ENCODE peak calls at places on chromosomes 1 and 21, in eight cellular contexts. R is BJ, S is body of pancreas, Q is HCT116, J is heart left ventricle, O is adrenal gland, Y is endodermal cell, A is transverse colon. C is an unnamed sample. For H3K27me3, the result is how much of the 10 kb centered on the place peaks cover.

GRCh38 chr1:156795787-156796186 is 20.9 kb downstream of the SH2D2A start:
- DNase-seq in R (no peak), S (no peak), Q (no peak), J (no peak), O (peak), Y (no peak), A (no peak), C (no peak)

GRCh38 chr1:9302745-9303524 is 10.2 kb downstream of the SPSB1 start:
- DNase-seq in R (peak), S (no peak), Q (peak), J (peak), O (peak), Y (no peak), A (no peak), C (peak)

GRCh38 chr1:41241748-41242644 is at the start of gene SCMH1:
- DNase-seq in R (no peak), S (peak), Q (no peak), J (peak), O (peak), Y (peak), A (peak), C (no peak)

GRCh38 chr1:223228931-223229528 is 86.0 kb upstream of the TLR5 start:
- DNase-seq in R (no peak), S (no peak), Q (no peak), J (no peak), O (no peak), Y (no peak), A (no peak), C (no peak)

GRCh38 chr21:40299441-40299840 is 432.2 kb downstream of the PCP4 start:
- DNase-seq in R (no peak), S (no peak), Q (no peak), J (no peak), O (no peak), Y (no peak), A (no peak), C (no peak)

GRCh38 chr1:234272656-234273312 is 100.5 kb upstream of the COA6 start:
- DNase-seq in R (no peak), S (peak), Q (no peak), J (no peak), O (no peak), Y (no peak), A (no peak), C (no peak)

GRCh38 chr1:108801101-108801500 is 54.6 kb downstream of the STXBP3 start:
- DNase-seq in R (no peak), S (no peak), Q (no peak), J (no peak), O (no peak), Y (no peak), A (no peak), C (no peak)

GRCh38 chr1:68644521-68644920 is 147.6 kb upstream of the DEPDC1 start:
- DNase-seq in R (no peak), S (no peak), Q (no peak), J (no peak), O (no peak), Y (no peak), A (no peak), C (peak)

GRCh38 chr1:234656981-234657651 is 47.1 kb upstream of the IRF2BP2 start:
- DNase-seq in R (peak), S (peak), Q (peak), J (no peak), O (peak), Y (no peak), A (peak), C (peak)

GRCh38 chr1:43314233-43314632 is 13.5 kb downstream of the TIE1 start:
- DNase-seq in R (no peak), S (no peak), Q (no peak), J (no peak), O (no peak), Y (no peak), A (no peak), C (no peak)

GRCh38 chr1:248622491-248623106 is 12.3 kb downstream of the OR2T11 start:
- DNase-seq in R (no peak), S (no peak), Q (peak), J (no peak), O (peak), Y (no peak), A (no peak), C (peak)

GRCh38 chr1:156689035-156689959 is 12.1 kb upstream of the NES start:
- DNase-seq in R (no peak), S (peak), Q (peak), J (peak), O (peak), Y (peak), A (peak), C (peak)

GRCh38 chr1:61254629-61255323 is 172.4 kb downstream of the NFIA start:
- DNase-seq in R (no peak), S (peak), Q (no peak), J (peak), O (peak), Y (no peak), A (no peak), C (peak)

GRCh38 chr1:160130939-160131338 is 15.4 kb downstream of the ATP1A2 start:
- DNase-seq in R (no peak), S (no peak), Q (no peak), J (no peak), O (no peak), Y (no peak), A (no peak), C (no peak)

GRCh38 chr21:24023936-24024335 is 1583.3 kb downstream of the MRPL39 start:
- DNase-seq in R (no peak), S (no peak), Q (no peak), J (no peak), O (no peak), Y (no peak), A (no peak), C (no peak)

GRCh38 chr1:94884101-94884875 is 42.6 kb downstream of the CNN3 start:
- DNase-seq in R (no peak), S (peak), Q (no peak), J (no peak), O (peak), Y (peak), A (no peak), C (peak)

GRCh38 chr1:94125551-94126514 is 4.9 kb upstream of the ABCA4 start:
- DNase-seq in R (no peak), S (no peak), Q (no peak), J (no peak), O (no peak), Y (peak), A (no peak), C (peak)

GRCh38 chr1:90356101-90356500 is 361.0 kb downstream of the BARHL2 start:
- DNase-seq in R (no peak), S (no peak), Q (no peak), J (no peak), O (no peak), Y (no peak), A (no peak), C (no peak)

GRCh38 chr1:25757151-25757845 is 42.7 kb upstream of the SELENON start:
- DNase-seq in R (no peak), S (no peak), Q (no peak), J (no peak), O (no peak), Y (no peak), A (no peak), C (no peak)

GRCh38 chr1:165965857-165966256 is 138.4 kb downstream of the UCK2 start:
- DNase-seq in R (no peak), S (no peak), Q (no peak), J (no peak), O (no peak), Y (no peak), A (no peak), C (no peak)

GRCh38 chr1:65042467-65042866 is 76.1 kb upstream of the JAK1 start:
- DNase-seq in R (no peak), S (no peak), Q (no peak), J (no peak), O (no peak), Y (no peak), A (no peak), C (no peak)

GRCh38 chr1:65048325-65048724 is 82.0 kb upstream of the JAK1 start:
- DNase-seq in R (no peak), S (no peak), Q (no peak), J (no peak), O (no peak), Y (no peak), A (no peak), C (no peak)

GRCh38 chr1:65041014-65041413 is 74.7 kb upstream of the JAK1 start:
- DNase-seq in R (no peak), S (no peak), Q (no peak), J (peak), O (no peak), Y (no peak), A (no peak), C (no peak)

GRCh38 chr1:65044411-65044810 is 78.1 kb upstream of the JAK1 start:
- DNase-seq in R (no peak), S (no peak), Q (no peak), J (no peak), O (no peak), Y (no peak), A (no peak), C (no peak)

GRCh38 chr1:65045022-65045786 is 78.9 kb upstream of the JAK1 start:
- DNase-seq in R (no peak), S (no peak), Q (no peak), J (no peak), O (no peak), Y (no peak), A (no peak), C (no peak)
- H3K4me3 ChIP-seq in R (no peak), S (no peak), Q (no peak), J (no peak), O (no peak), Y (no peak), A (no peak), C (no peak)

GRCh38 chr1:212326541-212326940 is 41.3 kb downstream of the PPP2R5A start:
- DNase-seq in R (no peak), S (no peak), Q (no peak), J (no peak), O (no peak), Y (no peak), A (no peak), C (no peak)

GRCh38 chr1:212328248-212328647 is 43.0 kb downstream of the PPP2R5A start:
- DNase-seq in R (no peak), S (no peak), Q (no peak), J (no peak), O (no peak), Y (no peak), A (no peak), C (no peak)

DNA sequence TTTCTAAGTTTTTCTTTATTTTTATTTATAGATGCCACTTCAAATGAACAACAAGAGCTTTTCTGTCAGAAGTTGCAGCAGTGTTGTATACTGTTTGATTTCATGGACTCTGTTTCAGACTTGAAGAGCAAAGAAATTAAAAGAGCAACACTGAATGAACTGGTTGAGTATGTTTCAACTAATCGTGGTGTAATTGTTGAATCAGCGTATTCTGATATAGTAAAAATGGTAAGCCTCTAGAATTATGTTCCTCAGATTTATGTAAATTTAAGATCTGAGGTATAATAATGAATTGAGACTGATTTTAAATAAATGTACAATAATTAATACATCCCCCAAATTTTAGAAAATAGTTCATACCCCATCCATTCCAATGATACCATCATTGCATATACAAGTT is 43.9 kb downstream of the PPP2R5A start:
- DNase-seq in R (no peak), S (no peak), Q (no peak), J (no peak), O (no peak), Y (no peak), A (no peak), C (no peak)
- TF ChIP-seq CTCF in R (no peak), S (no peak), Q (no peak), J (no peak), O (no peak), Y (no peak), A (no peak), C (no peak)

GRCh38 chr1:24589200-24589599 is 33.3 kb downstream of the NCMAP start:
- DNase-seq in R (no peak), S (no peak), Q (no peak), J (no peak), O (no peak), Y (no peak), A (no peak), C (no peak)
- H3K27me3 ChIP-seq in R (under half), S (under half), Q (under half), J (under half), O (under half), Y (under half), A (under half), C (under half)

DNA sequence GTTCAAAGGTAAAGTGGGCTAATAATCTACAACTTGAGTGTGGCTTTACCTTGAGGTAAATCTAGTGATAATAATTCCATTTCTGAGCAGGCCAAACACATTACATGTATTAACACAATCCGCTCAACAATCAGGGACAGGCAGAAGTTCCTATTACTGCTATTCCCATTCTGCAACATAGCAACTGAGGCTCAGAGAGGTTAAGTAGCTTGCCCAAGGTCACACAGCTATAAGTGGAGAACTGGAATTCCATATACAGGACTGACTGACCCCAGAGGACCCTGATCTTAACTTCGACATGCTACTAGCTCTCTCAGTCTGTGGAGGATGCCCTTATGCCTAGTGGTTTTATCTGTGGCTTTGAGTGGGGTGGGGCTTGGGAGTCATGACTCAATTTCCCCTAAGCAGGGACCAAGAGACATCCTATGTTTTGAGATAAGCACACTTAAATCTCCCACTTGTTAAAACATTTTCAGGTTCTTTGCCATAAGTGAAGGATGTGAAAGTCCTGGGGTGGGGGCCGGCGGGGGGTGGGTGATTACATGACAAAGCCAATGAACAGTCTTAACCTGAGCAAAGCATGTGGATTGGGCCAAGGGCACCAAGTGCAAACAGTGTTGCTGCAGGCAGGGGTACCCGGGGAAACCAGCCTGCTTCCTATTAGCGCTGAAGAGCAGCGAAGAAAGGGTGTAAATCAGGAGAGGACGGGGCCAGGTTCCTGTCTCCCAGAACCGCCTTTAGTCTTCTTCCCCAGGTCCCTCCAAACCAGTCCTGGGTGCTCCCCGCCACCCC is 109.9 kb downstream of the TRABD2B start:
- DNase-seq in R (no peak), S (no peak), Q (no peak), J (no peak), O (no peak), Y (peak), A (no peak), C (no peak)
- H3K4me3 ChIP-seq in R (no peak), S (no peak), Q (no peak), J (no peak), O (no peak), Y (no peak), A (no peak), C (no peak)

DNA sequence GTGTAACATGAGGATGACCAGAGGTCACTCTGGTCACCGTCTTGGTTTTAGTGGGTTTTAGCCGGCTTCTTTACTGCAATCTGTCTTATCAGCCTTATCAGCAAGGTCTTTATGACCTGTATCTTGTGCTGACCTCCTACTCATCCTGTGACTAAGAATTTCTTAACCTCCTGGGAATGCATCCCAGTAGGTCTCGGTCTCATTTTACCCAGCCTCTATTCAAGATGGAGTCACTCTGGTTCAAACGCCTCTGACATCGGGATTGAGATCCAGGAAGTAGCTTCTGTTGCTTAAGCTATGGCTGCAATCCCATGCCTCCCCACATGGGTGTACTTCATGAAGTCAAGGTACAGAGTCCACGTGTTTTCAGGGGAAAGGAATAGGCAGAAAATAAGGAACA is 19.9 kb downstream of the FMN2 start:
- DNase-seq in R (no peak), S (no peak), Q (no peak), J (no peak), O (peak), Y (peak), A (peak), C (no peak)
- TF ChIP-seq CTCF in R (peak), S (no peak), Q (no peak), J (no peak), O (no peak), Y (peak), A (peak), C (no peak)

GRCh38 chr1:19010503-19010902 is 54.0 kb upstream of the IFFO2 start:
- DNase-seq in R (no peak), S (peak), Q (no peak), J (no peak), O (no peak), Y (no peak), A (no peak), C (no peak)

GRCh38 chr1:19009126-19009881 is 52.8 kb upstream of the IFFO2 start:
- DNase-seq in R (no peak), S (no peak), Q (no peak), J (no peak), O (no peak), Y (no peak), A (no peak), C (no peak)

GRCh38 chr1:19009882-19010321 is 53.4 kb upstream of the IFFO2 start:
- DNase-seq in R (peak), S (peak), Q (peak), J (no peak), O (peak), Y (peak), A (no peak), C (peak)

GRCh38 chr1:19011832-19012231 is 55.4 kb upstream of the IFFO2 start:
- DNase-seq in R (no peak), S (no peak), Q (no peak), J (no peak), O (no peak), Y (peak), A (no peak), C (peak)

DNA sequence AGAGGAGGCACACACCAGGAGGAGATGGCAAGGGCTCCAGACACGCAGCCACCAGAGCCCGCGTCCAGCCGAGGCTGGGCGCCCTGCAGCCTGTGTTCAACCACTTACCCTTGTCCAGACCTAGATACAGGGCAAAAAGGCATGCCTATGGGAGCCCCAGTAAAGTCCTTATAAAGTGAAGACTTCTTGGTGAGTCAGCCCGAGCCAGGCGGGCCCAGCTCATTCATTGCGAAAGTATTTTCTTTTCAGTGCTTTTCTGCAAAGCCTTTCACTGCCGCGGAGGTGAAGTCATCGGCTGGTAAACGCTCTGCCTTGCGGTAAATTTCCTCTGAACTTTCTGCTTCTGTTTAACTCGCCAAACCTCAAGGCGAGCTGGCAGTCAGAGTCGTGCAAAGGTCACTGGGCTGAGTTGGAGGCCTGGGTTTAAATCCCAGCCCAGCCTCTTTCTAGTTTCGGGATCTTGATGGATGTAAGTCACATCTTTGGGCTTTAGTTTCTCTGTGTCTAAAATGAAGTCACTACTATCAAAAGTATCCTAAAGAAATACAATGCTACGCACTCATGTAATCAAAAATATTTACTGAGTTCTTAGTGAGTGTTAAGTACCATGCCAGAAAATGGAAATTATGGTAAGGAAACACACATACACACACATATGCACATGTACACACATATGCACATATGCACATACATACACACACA is 54.7 kb upstream of the IFFO2 start:
- DNase-seq in R (peak), S (peak), Q (peak), J (no peak), O (peak), Y (peak), A (peak), C (peak)
- H3K27me3 ChIP-seq in R (under half), S (under half), Q (under half), J (under half), O (under half), Y (under half), A (under half), C (under half)

DNA sequence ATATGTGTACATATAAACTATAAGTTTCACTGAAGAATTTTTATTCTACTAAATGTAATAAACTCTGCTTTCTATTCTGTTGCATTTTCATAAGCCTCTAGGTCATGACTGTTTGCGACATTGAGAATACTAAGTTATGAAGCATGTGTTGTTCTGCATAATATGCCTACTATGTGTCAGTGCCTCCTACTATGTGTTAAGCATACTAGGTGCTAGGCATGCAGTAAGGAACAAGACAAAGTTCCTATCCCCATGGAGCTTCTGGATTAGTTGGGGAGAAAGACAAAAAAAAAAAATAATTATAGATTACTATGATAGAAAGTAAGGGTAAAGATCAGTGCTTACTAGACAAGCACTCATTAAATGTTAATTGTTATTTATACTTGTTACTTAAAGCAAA is 1.3 kb downstream of the SDCCAG8 start:
- DNase-seq in R (no peak), S (no peak), Q (no peak), J (no peak), O (no peak), Y (no peak), A (no peak), C (no peak)
- H3K4me3 ChIP-seq in R (no peak), S (no peak), Q (peak), J (no peak), O (no peak), Y (peak), A (no peak), C (no peak)

DNA sequence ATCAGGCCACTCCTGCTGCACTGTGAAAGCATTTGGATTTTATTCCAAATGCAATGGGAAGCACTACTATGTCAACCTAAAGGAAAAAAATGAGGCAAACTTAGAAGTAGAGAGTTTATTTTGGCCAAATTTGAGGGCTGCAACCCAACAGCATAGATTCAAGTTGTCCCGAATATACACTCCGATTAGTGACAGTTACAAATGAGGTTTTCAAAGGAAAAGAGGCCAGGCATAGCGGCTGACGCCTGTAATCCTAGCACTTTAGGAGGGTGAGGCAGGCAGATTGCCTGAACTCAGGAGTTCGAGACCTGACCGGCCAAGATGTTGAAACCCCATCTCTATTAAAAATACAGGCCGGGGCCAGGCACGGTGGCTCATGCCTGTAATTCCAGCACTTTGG is 78.9 kb upstream of the PUM1 start:
- DNase-seq in R (no peak), S (no peak), Q (no peak), J (no peak), O (no peak), Y (no peak), A (no peak), C (no peak)
- TF ChIP-seq CTCF in R (no peak), S (no peak), Q (no peak), J (no peak), O (no peak), Y (no peak), A (no peak), C (no peak)